ENCODE peak calls at places on chromosomes 2 and 18, in nine cellular contexts. D is activated CD4-positive, CD25-positive, alpha-beta regulatory T cell; Y is activated gamma-delta T cell treated with Interleukin-2 at 50 U/mL for 16 hours; G is hepatocyte; M is AG10803; F is GM18507; L is NAMALWA; K is H54; T is pancreas. E is an unnamed sample.

GRCh38 chr2:16747257-16747656 is 81.6 kb upstream of the CYRIA start:
- DNase-seq in D (no peak), Y (no peak), G (no peak), M (no peak), F (no peak), L (no peak), K (no peak), T (no peak), E (no peak)

GRCh38 chr2:61356261-61356957 is 114.5 kb downstream of the USP34 start:
- DNase-seq in D (no peak), Y (no peak), G (no peak), M (no peak), F (no peak), L (no peak), K (no peak), T (no peak), E (no peak)

GRCh38 chr2:8149985-8150547 is 531.8 kb upstream of the ID2 start:
- DNase-seq in D (no peak), Y (no peak), G (no peak), M (peak; percentile 52), F (no peak), L (no peak), K (no peak), T (no peak), E (no peak)

GRCh38 chr2:217993817-217994459 is 8.9 kb downstream of the TNS1 start:
- DNase-seq in D (peak; percentile 14), Y (peak; percentile 46), G (peak; percentile 77), M (no peak), F (peak; percentile 48), L (peak; percentile 56), K (peak; percentile 59), T (peak; percentile 93), E (peak; percentile 75)

GRCh38 chr2:63614448-63614968 is 25.7 kb downstream of the MDH1 start:
- DNase-seq in D (no peak), Y (no peak), G (peak; percentile 34), M (peak; percentile 91), F (no peak), L (no peak), K (peak; percentile 21), T (no peak), E (no peak)

GRCh38 chr2:19747310-19748072 is 154.3 kb downstream of the TTC32 start:
- DNase-seq in D (no peak), Y (no peak), G (no peak), M (peak; percentile 36), F (no peak), L (no peak), K (no peak), T (no peak), E (no peak)

GRCh38 chr2:148132400-148132799 is 111.5 kb downstream of the MBD5 start:
- DNase-seq in D (no peak), Y (no peak), G (no peak), M (peak; percentile 64), F (no peak), L (no peak), K (no peak), T (no peak), E (no peak)

GRCh38 chr2:191740016-191740419 is 62.1 kb downstream of the NABP1 start:
- DNase-seq in D (no peak), Y (peak; percentile 39), G (no peak), M (no peak), F (no peak), L (peak; percentile 18), K (no peak), T (no peak), E (no peak)

GRCh38 chr2:173432049-173432754 is 77.5 kb downstream of the CDCA7 start:
- DNase-seq in D (no peak), Y (no peak), G (no peak), M (no peak), F (no peak), L (peak; percentile 19), K (no peak), T (no peak), E (peak; percentile 54)

GRCh38 chr2:62596061-62596658 is 90.2 kb upstream of the TMEM17 start:
- DNase-seq in D (no peak), Y (no peak), G (no peak), M (peak; percentile 98), F (no peak), L (no peak), K (peak; percentile 22), T (no peak), E (peak; percentile 23)

GRCh38 chr2:23708771-23709170 is 218.2 kb downstream of the ATAD2B start:
- DNase-seq in D (no peak), Y (no peak), G (no peak), M (no peak), F (no peak), L (no peak), K (no peak), T (no peak), E (no peak)

GRCh38 chr18:77702686-77703085 is 453.0 kb downstream of the GALR1 start:
- DNase-seq in D (no peak), Y (no peak), G (peak; percentile 27), M (peak; percentile 1), F (no peak), L (peak; percentile 39), K (no peak), T (no peak), E (peak; percentile 73)

GRCh38 chr2:174680221-174680620 is 82.6 kb upstream of the WIPF1 start:
- DNase-seq in D (no peak), Y (no peak), G (no peak), M (no peak), F (no peak), L (no peak), K (no peak), T (no peak), E (no peak)

GRCh38 chr2:221596192-221596591 is 24.1 kb upstream of the EPHA4 start:
- DNase-seq in D (no peak), Y (no peak), G (peak; percentile 31), M (peak; percentile 57), F (no peak), L (no peak), K (peak; percentile 28), T (no peak), E (no peak)

GRCh38 chr2:28280576-28280975 is 112.1 kb upstream of the FOSL2 start:
- DNase-seq in D (no peak), Y (no peak), G (peak; percentile 19), M (no peak), F (no peak), L (no peak), K (no peak), T (no peak), E (no peak)

GRCh38 chr18:11052800-11053199 is 96.6 kb downstream of the PIEZO2 start:
- DNase-seq in D (no peak), Y (no peak), G (peak; percentile 53), M (no peak), F (no peak), L (no peak), K (peak; percentile 23), T (no peak), E (no peak)

GRCh38 chr2:18531198-18531597 is 29.3 kb downstream of the RDH14 start:
- DNase-seq in D (no peak), Y (no peak), G (peak; percentile 19), M (no peak), F (no peak), L (no peak), K (no peak), T (no peak), E (no peak)

GRCh38 chr18:23992119-23992940 is 22.2 kb upstream of the TTC39C start:
- DNase-seq in D (peak; percentile 22), Y (peak; percentile 41), G (no peak), M (peak; percentile 72), F (no peak), L (no peak), K (no peak), T (no peak), E (no peak)

GRCh38 chr18:59402432-59403090 is 43.5 kb upstream of the LMAN1 start:
- DNase-seq in D (peak; percentile 9), Y (peak; percentile 54), G (peak; percentile 89), M (peak; percentile 62), F (peak; percentile 44), L (peak; percentile 99), K (peak; percentile 56), T (peak; percentile 79), E (peak; percentile 88)

GRCh38 chr2:233972941-233973575 is 55.9 kb downstream of the TRPM8 start:
- DNase-seq in D (no peak), Y (no peak), G (no peak), M (no peak), F (no peak), L (no peak), K (no peak), T (no peak), E (no peak)

GRCh38 chr2:3113769-3114168 is 263.8 kb downstream of the EIPR1 start:
- DNase-seq in D (no peak), Y (no peak), G (no peak), M (no peak), F (no peak), L (no peak), K (no peak), T (no peak), E (no peak)

GRCh38 chr2:133508546-133509165 is 59.6 kb downstream of the NCKAP5 start:
- DNase-seq in D (no peak), Y (no peak), G (no peak), M (no peak), F (no peak), L (no peak), K (no peak), T (no peak), E (no peak)

GRCh38 chr2:241289597-241289996 is 25.9 kb downstream of the HDLBP start:
- DNase-seq in D (no peak), Y (no peak), G (no peak), M (no peak), F (no peak), L (no peak), K (no peak), T (no peak), E (no peak)

GRCh38 chr18:48715651-48716354 is 177.0 kb downstream of the CTIF start:
- DNase-seq in D (no peak), Y (no peak), G (no peak), M (peak; percentile 48), F (peak; percentile 28), L (peak; percentile 36), K (no peak), T (no peak), E (peak; percentile 62)

GRCh38 chr2:230814616-230815015 is 50.1 kb upstream of the ITM2C start:
- DNase-seq in D (no peak), Y (no peak), G (peak; percentile 32), M (peak; percentile 29), F (no peak), L (peak; percentile 55), K (no peak), T (no peak), E (peak; percentile 63)

GRCh38 chr2:117726747-117727146 is 87.7 kb upstream of the DDX18 start:
- DNase-seq in D (no peak), Y (no peak), G (no peak), M (no peak), F (no peak), L (no peak), K (no peak), T (no peak), E (no peak)

GRCh38 chr18:57846258-57846657 is 43.1 kb upstream of the ATP8B1 start:
- DNase-seq in D (no peak), Y (no peak), G (peak; percentile 64), M (peak; percentile 37), F (no peak), L (no peak), K (peak; percentile 45), T (no peak), E (no peak)

GRCh38 chr18:76503595-76503994 is 8.6 kb upstream of the ZNF516 start:
- DNase-seq in D (no peak), Y (no peak), G (no peak), M (no peak), F (no peak), L (no peak), K (no peak), T (no peak), E (no peak)

GRCh38 chr2:172680595-172681176 is 55.0 kb upstream of the RAPGEF4 start:
- DNase-seq in D (no peak), Y (no peak), G (no peak), M (no peak), F (no peak), L (no peak), K (no peak), T (no peak), E (no peak)

GRCh38 chr2:109341904-109342303 is 212.9 kb downstream of the SH3RF3 start:
- DNase-seq in D (no peak), Y (no peak), G (no peak), M (no peak), F (no peak), L (no peak), K (no peak), T (no peak), E (no peak)

GRCh38 chr18:59323931-59324622 is 5.6 kb upstream of the CPLX4 start:
- DNase-seq in D (no peak), Y (no peak), G (no peak), M (peak; percentile 45), F (no peak), L (no peak), K (no peak), T (no peak), E (no peak)